ENCODE peak calls at places on chromosomes 1 and 21, in nine cellular contexts. J, B, T, G, D, C, L, R and E are unnamed samples.

GRCh38 chr21:41931041-41931451 is 22.8 kb downstream of the C2CD2 start:
- DNase-seq in B (no peak), T (no peak), L (no peak), D (no peak), R (no peak), C (no peak), G (no peak), J (no peak), E (no peak)

GRCh38 chr1:88180449-88181108 is 503.5 kb upstream of the PKN2 start:
- DNase-seq in L (peak), G (no peak), J (peak), D (peak), C (no peak), B (no peak), T (peak), R (peak), E (no peak)

GRCh38 chr1:157542676-157543075 is 9.6 kb downstream of the FCRL5 start:
- DNase-seq in L (peak), D (no peak), C (no peak), R (no peak), G (no peak), T (peak), B (no peak), J (no peak), E (no peak)

GRCh38 chr21:29232601-29233541 is 65.9 kb upstream of the BACH1 start:
- DNase-seq in T (peak), J (no peak), B (no peak), G (no peak), R (peak), L (no peak), C (no peak), D (no peak), E (no peak)

GRCh38 chr1:43265431-43265830 is 4.4 kb upstream of the TMEM125 start:
- DNase-seq in L (no peak), G (no peak), D (no peak), J (no peak), B (no peak), R (no peak), T (no peak), C (no peak), E (no peak)

GRCh38 chr21:42075686-42076471 is 4.8 kb downstream of the UMODL1 start:
- DNase-seq in T (no peak), B (no peak), J (peak), G (no peak), C (no peak), R (no peak), L (no peak), D (no peak), E (no peak)

GRCh38 chr1:64093941-64094340 is 109.5 kb upstream of the UBE2U start:
- DNase-seq in B (no peak), T (no peak), J (no peak), D (no peak), G (no peak), R (peak), L (no peak), C (no peak), E (no peak)

GRCh38 chr1:8368956-8369639 is 51.2 kb downstream of the SLC45A1 start:
- DNase-seq in R (no peak), D (no peak), J (no peak), C (no peak), L (no peak), G (no peak), B (no peak), T (no peak), E (no peak)

GRCh38 chr1:46363121-46363520 is 22.5 kb downstream of the NSUN4 start:
- DNase-seq in C (no peak), R (no peak), G (no peak), D (no peak), B (no peak), L (no peak), T (no peak), J (no peak), E (no peak)

GRCh38 chr1:40394456-40395172 is 21.1 kb downstream of the SMAP2 start:
- DNase-seq in L (no peak), R (peak), T (no peak), B (no peak), J (no peak), C (no peak), D (no peak), G (peak), E (no peak)

GRCh38 chr1:27388337-27389005 is 4.0 kb upstream of the GPR3 start:
- DNase-seq in D (peak), R (peak), G (peak), J (no peak), L (peak), B (no peak), T (peak), C (no peak), E (no peak)

GRCh38 chr21:35149698-35150097 is 100.6 kb upstream of the RUNX1 start:
- DNase-seq in T (no peak), G (no peak), B (no peak), L (no peak), C (no peak), R (peak), J (no peak), D (no peak), E (no peak)

GRCh38 chr1:50275564-50275963 is 147.7 kb downstream of the DMRTA2 start:
- DNase-seq in G (no peak), T (no peak), B (no peak), D (no peak), J (no peak), R (no peak), L (no peak), C (no peak), E (no peak)

GRCh38 chr21:31317688-31318087 is 26.4 kb downstream of the TIAM1 start:
- DNase-seq in D (no peak), G (no peak), J (no peak), C (no peak), R (no peak), T (no peak), B (no peak), L (no peak), E (no peak)

GRCh38 chr1:13700521-13701273 is 709 bp downstream of the PRDM2 start:
- DNase-seq in J (peak), R (peak), B (peak), D (no peak), T (peak), G (peak), L (peak), C (no peak), E (no peak)

GRCh38 chr1:1352784-1353388 is 3.7 kb upstream of the DVL1 start:
- DNase-seq in L (no peak), T (no peak), C (no peak), J (no peak), R (no peak), B (no peak), G (no peak), D (no peak), E (no peak)

GRCh38 chr1:245316791-245317190 is 162.0 kb downstream of the KIF26B start:
- DNase-seq in L (no peak), G (no peak), J (no peak), T (no peak), R (no peak), C (no peak), D (no peak), B (no peak), E (no peak)

GRCh38 chr21:37166733-37167132 is 93.7 kb downstream of the TTC3 start:
- DNase-seq in D (peak), J (no peak), L (no peak), G (no peak), T (peak), C (no peak), B (no peak), R (peak), E (no peak)

GRCh38 chr1:147738739-147739476 is 21.5 kb downstream of the GJA5 start:
- DNase-seq in B (no peak), J (no peak), G (no peak), R (no peak), C (no peak), L (no peak), D (no peak), T (no peak), E (no peak)